ENCODE peak calls at places on chromosomes 1 and 21, in four cellular contexts. K, M, A and T are unnamed samples. For H3K4me1, the result is how much of the 10 kb centered on the place peaks cover.

GRCh38 chr1:238485062-238485905 is 594.6 kb upstream of the ZP4 start:
- DNase-seq in M (no peak), A (no peak), K (no peak), T (no peak)

GRCh38 chr1:238487931-238488330 is 597.2 kb upstream of the ZP4 start:
- DNase-seq in A (no peak), K (no peak), M (no peak), T (no peak)

GRCh38 chr1:212678456-212679410 is 20.9 kb downstream of the BATF3 start:
- DNase-seq in M (no peak), A (no peak), K (no peak), T (no peak)

GRCh38 chr1:104018922-104019674 is 269.4 kb downstream of the AMY1C start:
- DNase-seq in A (no peak), M (no peak), K (no peak), T (no peak)

GRCh38 chr1:18200918-18201317 is 93.3 kb downstream of the IGSF21 start:
- DNase-seq in A (no peak), K (no peak), M (no peak), T (no peak)

GRCh38 chr1:9239622-9240401 is 5.2 kb downstream of the H6PD start:
- DNase-seq in K (no peak), A (peak), M (peak), T (no peak)

GRCh38 chr1:109389638-109390341 is 7.9 kb downstream of the SORT1 start:
- DNase-seq in A (no peak), M (no peak), K (no peak), T (no peak)

GRCh38 chr1:212118167-212118871 is 82.8 kb downstream of the DTL start:
- DNase-seq in M (peak), A (no peak), K (no peak), T (no peak)

GRCh38 chr21:17925900-17926299 is 106.7 kb upstream of the C21orf91 start:
- DNase-seq in M (peak), K (no peak), A (no peak), T (no peak)

GRCh38 chr1:199859525-199859924 is 168.0 kb upstream of the NR5A2 start:
- DNase-seq in A (no peak), K (no peak), M (no peak), T (peak)

GRCh38 chr21:36551731-36552457 is 72.0 kb upstream of the CLDN14 start:
- DNase-seq in K (peak), M (no peak), A (no peak), T (no peak)

GRCh38 chr1:29554208-29554778 is 318.0 kb downstream of the PTPRU start:
- DNase-seq in K (no peak), M (no peak), A (peak), T (no peak)

GRCh38 chr1:106768501-106768900 is 288.0 kb upstream of the PRMT6 start:
- DNase-seq in M (no peak), A (no peak), K (no peak), T (no peak)

GRCh38 chr1:109739738-109740614 is 862 bp downstream of the GSTM3 start:
- DNase-seq in K (peak), A (peak), M (peak), T (no peak)

GRCh38 chr1:32066489-32066873 is 6.3 kb upstream of the TMEM39B start:
- DNase-seq in M (no peak), K (no peak), A (peak), T (peak)
- TF ChIP-seq POLR2AphosphoS5 in M (no peak), K (peak), A (no peak), T (no peak)

DNA sequence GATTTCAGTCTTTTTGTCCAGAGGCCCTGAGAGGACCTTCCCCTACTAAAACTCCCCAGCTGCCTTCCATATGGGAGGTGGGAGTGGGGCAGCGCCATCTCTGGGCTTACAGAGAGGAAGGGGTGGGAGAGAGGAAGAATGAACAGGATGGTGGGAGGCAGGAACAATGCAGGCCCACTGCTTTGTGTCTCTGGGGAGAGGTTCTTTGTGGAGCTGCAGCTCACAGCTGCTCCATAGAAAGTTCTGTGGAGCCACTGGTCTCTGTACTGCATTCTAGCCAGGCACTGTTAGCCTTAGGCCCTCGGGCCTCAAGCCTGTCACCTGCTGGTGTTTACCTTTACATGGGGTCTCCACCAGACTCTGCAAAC is 43.7 kb upstream of the A3GALT2 start:
- DNase-seq in M (no peak), K (no peak), A (no peak), T (no peak)
- H3K4me1 ChIP-seq in M (half or more), K (under half), A (under half), T (under half)

DNA sequence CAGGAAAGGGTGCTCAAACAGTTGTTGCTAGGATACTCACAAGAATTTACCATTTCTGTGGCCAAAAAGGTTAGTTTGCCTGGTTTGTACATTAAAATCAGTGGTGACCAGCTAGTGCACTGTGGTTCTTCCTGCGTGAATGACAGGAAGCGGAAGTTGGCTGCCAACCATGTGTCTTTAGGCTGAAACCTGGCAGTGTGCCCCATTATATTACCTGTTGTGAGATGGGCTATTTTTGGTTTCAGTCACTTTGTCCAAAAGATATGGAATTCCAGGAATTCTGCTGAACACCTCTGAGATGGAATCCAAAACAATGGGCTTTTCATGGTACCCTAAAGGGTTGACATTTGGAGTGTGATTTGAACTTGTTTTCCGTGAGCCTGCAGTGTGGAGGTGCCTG is 13.6 kb downstream of the MAP3K21 start:
- DNase-seq in A (no peak), M (no peak), K (no peak), T (no peak)
- TF ChIP-seq POLR2AphosphoS5 in A (no peak), M (no peak), K (no peak), T (no peak)

DNA sequence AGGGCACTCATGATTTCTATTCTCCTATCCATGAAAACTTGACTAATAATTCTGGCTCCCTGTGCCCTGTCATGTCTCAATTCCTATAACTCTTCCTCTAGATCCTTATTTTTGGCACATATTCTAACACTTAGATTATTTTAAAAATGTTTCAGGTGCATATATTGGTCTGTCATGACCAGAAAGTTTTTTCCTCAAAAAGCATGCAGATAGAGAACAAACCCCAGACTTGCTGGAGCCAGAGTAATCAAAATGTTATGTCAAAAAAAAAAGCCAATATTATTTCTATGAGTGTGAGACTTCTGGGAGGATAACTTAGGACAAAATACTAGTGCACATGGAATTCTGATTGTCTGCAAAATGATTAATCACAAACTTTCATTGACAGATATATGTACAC is 135.1 kb upstream of the MROH9 start:
- DNase-seq in K (no peak), M (no peak), A (no peak), T (no peak)
- H3K4me1 ChIP-seq in K (under half), M (under half), A (under half), T (under half)

DNA sequence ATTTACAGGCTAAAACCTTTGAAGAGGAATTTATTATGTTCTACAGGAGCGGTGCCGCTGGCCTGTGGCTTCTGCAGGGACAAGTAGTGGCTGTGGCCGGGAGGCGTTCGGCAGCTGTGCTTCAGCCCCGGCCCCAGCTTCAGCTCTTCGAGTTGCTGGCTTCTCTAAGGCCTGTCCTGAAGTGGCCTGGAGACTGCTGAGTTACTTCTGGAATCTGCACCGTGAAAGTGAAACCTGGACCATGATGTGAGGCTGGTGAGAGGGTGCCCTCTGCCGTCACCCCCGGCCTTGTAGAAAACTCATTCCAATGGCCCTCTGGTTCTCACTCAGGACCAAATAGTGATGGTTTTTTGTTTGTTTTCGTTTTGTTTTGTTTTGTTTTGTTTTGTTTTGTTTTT is 48.1 kb downstream of the PRKCZ start:
- DNase-seq in A (no peak), M (no peak), K (no peak), T (no peak)
- TF ChIP-seq POLR2AphosphoS5 in A (no peak), M (no peak), K (no peak), T (no peak)